ENCODE peak calls at places on chromosomes 11 and 22, in seven cellular contexts. T is AG10803; D is IMR-90; F is left ventricle myocardium inferior; S is cardiac muscle cell; Z is GM12865; R is CD8-positive, alpha-beta T cell. E is an unnamed sample.
A peak's percentile ranks its signal among the peaks of the same experiment; 100 is the strongest.

GRCh38 chr11:118870396-118871343 is 13.0 kb upstream of the CXCR5 start:
- DNase-seq in T (peak; percentile 41), D (peak; percentile 13), F (peak; percentile 52), S (peak; percentile 54), Z (peak; percentile 76), R (no peak), E (no peak)

GRCh38 chr11:88246680-88247079 is 71.4 kb upstream of the RAB38 start:
- DNase-seq in T (peak; percentile 92), D (peak; percentile 86), F (no peak), S (peak; percentile 75), Z (no peak), R (no peak), E (no peak)

GRCh38 chr22:23396362-23397007 is 183.6 kb downstream of the IGLL1 start:
- DNase-seq in T (no peak), D (no peak), F (no peak), S (no peak), Z (no peak), R (no peak), E (no peak)

GRCh38 chr22:23899042-23899745 is 5.0 kb downstream of the MIF start:
- DNase-seq in T (no peak), D (no peak), F (no peak), S (no peak), Z (no peak), R (no peak), E (no peak)

GRCh38 chr11:75582461-75582934 is 20.4 kb downstream of the SERPINH1 start:
- DNase-seq in T (no peak), D (no peak), F (no peak), S (no peak), Z (no peak), R (no peak), E (no peak)

GRCh38 chr11:79055866-79056632 is 384.8 kb downstream of the TENM4 start:
- DNase-seq in T (peak; percentile 95), D (peak; percentile 79), F (no peak), S (peak; percentile 77), Z (no peak), R (no peak), E (no peak)

GRCh38 chr11:15988693-15989231 is 367.6 kb downstream of the SOX6 start:
- DNase-seq in T (no peak), D (no peak), F (no peak), S (peak; percentile 51), Z (no peak), R (no peak), E (peak; percentile 14)

GRCh38 chr11:127451852-127452251 is 451.3 kb upstream of the KIRREL3 start:
- DNase-seq in T (no peak), D (no peak), F (peak; percentile 68), S (no peak), Z (no peak), R (no peak), E (no peak)

GRCh38 chr22:40898850-40899357 is 37.0 kb upstream of the DNAJB7 start:
- DNase-seq in T (peak; percentile 62), D (peak; percentile 67), F (no peak), S (peak; percentile 71), Z (peak; percentile 68), R (no peak), E (peak; percentile 84)

GRCh38 chr22:34055525-34056200 is 135.4 kb upstream of the LARGE1 start:
- DNase-seq in T (peak; percentile 6), D (no peak), F (no peak), S (no peak), Z (peak; percentile 63), R (no peak), E (peak; percentile 0)

GRCh38 chr11:131690776-131691557 is 320.6 kb downstream of the NTM start:
- DNase-seq in T (no peak), D (no peak), F (no peak), S (no peak), Z (no peak), R (no peak), E (no peak)

GRCh38 chr22:25362215-25362882 is 142.9 kb downstream of the CRYBB2 start:
- DNase-seq in T (peak; percentile 34), D (peak; percentile 38), F (peak; percentile 58), S (peak; percentile 54), Z (peak; percentile 60), R (peak; percentile 74), E (peak; percentile 67)

GRCh38 chr11:34433899-34434298 is 4.8 kb upstream of the CAT start:
- DNase-seq in T (no peak), D (no peak), F (no peak), S (no peak), Z (no peak), R (no peak), E (no peak)

GRCh38 chr11:84165139-84165538 is 879.0 kb upstream of the CCDC90B start:
- DNase-seq in T (peak; percentile 1), D (no peak), F (no peak), S (no peak), Z (no peak), R (no peak), E (no peak)

GRCh38 chr11:70203749-70204465 is 811 bp downstream of the FADD start:
- DNase-seq in T (peak; percentile 77), D (peak; percentile 86), F (no peak), S (peak; percentile 88), Z (peak; percentile 86), R (peak; percentile 92), E (peak; percentile 89)
- H3K4me3 ChIP-seq in T (peak overlapping the region; percentile 98), D (peak overlapping the region; percentile 66), F (peak overlapping the region; percentile 100), S (peak overlapping the region; percentile 80), Z (peak overlapping the region; percentile 86), R (peak overlapping the region; percentile 97), E (peak overlapping the region; percentile 83)

DNA sequence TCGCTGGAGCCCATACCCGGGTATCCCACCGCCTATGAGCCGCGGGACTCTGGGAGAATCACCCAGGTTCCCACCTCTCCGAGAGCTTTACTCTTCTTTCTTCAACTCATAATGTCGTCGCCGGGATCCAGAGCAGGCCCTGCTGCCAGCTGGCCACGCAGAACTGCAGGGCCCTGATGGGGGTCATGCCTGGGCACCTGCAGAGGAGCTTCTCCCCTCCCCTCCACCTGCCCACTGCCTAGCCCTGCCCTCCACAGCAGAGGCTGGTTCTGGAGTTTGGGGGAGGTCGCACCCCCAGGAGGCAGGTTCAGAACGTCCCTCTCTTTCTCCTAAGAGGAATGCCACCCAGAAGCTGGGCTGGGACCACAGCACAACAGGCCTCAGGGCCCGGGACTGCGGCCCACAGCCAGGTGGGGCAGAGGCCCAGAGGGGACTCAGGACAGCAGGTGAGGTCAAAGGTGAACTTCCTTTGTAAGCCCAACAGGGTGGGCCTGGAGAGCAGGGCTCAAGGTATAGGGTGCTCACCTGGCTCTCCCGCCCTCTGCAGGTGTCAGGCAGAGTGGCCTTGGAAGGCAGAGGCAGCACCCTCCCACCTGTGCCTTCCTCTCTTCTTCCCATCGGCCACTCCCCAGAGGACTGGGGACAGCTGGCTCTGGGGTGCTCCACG is 1.9 kb downstream of the SLC25A45 start:
- DNase-seq in T (no peak), D (no peak), F (no peak), S (no peak), Z (no peak), R (no peak), E (no peak)
- H3K4me3 ChIP-seq in T (no peak overlapping the region), D (no peak overlapping the region), F (no peak overlapping the region), S (no peak overlapping the region), Z (peak overlapping the region; percentile 86), R (no peak overlapping the region), E (no peak overlapping the region)

DNA sequence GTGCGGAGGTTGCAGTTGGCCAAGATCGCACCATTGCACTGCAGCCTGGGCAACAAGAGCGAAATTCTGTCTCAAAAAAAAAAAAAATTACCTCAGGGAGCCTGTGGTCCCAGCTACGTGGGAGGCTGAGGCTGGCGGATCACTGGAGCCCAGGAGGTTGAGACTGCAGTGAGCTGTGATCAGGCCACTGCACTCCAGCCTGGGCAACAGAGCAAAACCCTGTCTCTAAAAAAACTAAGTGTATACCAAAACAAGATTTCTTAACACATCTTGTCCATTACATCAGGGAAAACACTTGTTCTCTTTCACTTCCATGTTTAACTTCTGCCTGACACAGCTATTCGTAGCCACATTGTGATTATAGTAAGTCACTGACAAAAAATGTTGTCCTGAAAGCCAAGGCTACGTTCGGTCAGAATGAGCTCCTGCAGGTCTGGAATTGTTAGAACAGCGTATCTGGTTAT is 1.4 kb downstream of the TMEM80 start:
- DNase-seq in T (peak; percentile 95), D (peak; percentile 90), F (no peak), S (peak; percentile 35), Z (peak; percentile 41), R (no peak), E (no peak)
- H3K4me3 ChIP-seq in T (peak overlapping the region; percentile 80), D (no peak overlapping the region), F (peak overlapping the region; percentile 89), S (no peak overlapping the region), Z (peak overlapping the region; percentile 81), R (no peak overlapping the region), E (no peak overlapping the region)

DNA sequence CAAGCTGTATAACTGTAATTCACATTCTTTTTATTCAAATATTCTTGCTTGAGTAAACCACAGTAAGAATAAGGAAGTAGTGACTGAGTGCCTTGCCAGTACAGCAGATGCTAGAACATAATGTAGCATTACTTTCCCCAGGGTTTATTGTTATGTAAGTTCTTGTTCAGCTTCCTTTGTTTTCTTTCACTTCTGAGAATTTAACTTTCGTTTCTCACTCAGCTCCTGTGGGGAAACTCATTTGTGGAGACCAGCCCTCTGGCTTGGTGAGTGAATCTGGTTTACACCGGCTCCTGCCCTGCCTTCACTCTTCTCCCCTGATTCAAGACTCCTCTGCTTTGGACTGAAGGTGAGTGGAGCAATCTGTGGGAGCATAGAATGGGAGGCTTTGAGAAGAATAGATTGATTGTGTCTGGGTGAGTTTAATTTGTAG is at the start of gene TRIM22:
- DNase-seq in T (peak; percentile 91), D (peak; percentile 71), F (peak; percentile 20), S (peak; percentile 84), Z (peak; percentile 91), R (peak; percentile 58), E (peak; percentile 5)
- H3K4me3 ChIP-seq in T (peak within 1 kb of the TSS; percentile 64), D (peak within 1 kb of the TSS; percentile 71), F (peak within 1 kb of the TSS; percentile 65), S (no peak within 1 kb of the TSS), Z (peak within 1 kb of the TSS; percentile 64), R (peak within 1 kb of the TSS; percentile 52), E (no peak within 1 kb of the TSS)

GRCh38 chr11:1381793-1382425 is 7.8 kb upstream of the BRSK2 start:
- DNase-seq in T (no peak), D (no peak), F (no peak), S (no peak), Z (no peak), R (no peak), E (no peak)
- H3K4me3 ChIP-seq in T (no peak overlapping the region), D (no peak overlapping the region), F (no peak overlapping the region), S (no peak overlapping the region), Z (no peak overlapping the region), R (no peak overlapping the region), E (no peak overlapping the region)

GRCh38 chr11:18319914-18320313 is 2.0 kb downstream of the HPS5 start:
- DNase-seq in T (no peak), D (no peak), F (no peak), S (no peak), Z (no peak), R (no peak), E (no peak)
- H3K4me3 ChIP-seq in T (no peak overlapping the region), D (no peak overlapping the region), F (no peak overlapping the region), S (no peak overlapping the region), Z (peak overlapping the region; percentile 92), R (no peak overlapping the region), E (peak overlapping the region; percentile 61)

DNA sequence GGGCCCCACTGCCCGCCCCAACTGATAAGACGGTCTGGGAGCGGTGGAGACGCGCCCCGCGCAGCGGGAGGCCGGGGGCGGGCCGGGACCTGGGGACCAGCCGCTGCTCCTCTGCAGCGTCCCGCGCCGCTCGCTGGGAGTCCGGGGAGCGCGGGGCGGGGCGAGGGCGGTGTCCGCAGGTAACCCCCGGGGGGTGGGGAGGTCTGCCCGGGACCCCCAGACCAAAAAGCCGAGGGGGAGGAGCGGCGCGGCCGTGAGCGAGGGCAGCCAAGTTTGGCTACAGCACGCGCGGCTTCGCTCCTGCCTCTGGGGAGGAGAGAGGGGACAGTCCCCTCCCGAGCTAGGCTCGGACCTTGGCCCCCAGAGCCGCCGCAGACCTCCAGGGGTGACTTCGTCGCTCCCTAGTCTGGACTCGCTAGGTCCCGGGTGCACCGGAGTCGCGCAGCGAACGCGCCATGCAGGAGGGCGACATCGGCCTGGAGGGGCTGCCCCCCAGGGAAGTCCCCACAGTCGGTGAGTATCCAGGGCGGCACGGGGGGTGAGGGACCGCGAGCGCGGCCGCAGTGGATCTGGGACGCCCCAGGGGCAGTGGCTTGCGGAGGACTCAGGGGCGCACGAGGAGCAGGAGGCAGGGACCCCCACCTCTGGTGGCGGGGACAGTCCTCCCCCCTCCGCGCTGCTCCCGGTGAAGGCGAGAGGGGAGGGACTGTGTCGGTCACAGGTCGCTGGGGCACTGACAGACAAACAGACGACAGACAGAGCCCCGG is 92.3 kb upstream of the ANO1 start:
- DNase-seq in T (no peak), D (no peak), F (no peak), S (no peak), Z (no peak), R (no peak), E (no peak)
- H3K4me3 ChIP-seq in T (no peak overlapping the region), D (peak overlapping the region; percentile 72), F (peak overlapping the region; percentile 60), S (peak overlapping the region; percentile 27), Z (no peak overlapping the region), R (no peak overlapping the region), E (no peak overlapping the region)

E was measured in A673.